ENCODE peak calls at places on chromosomes 2 and 18, in ten cellular contexts. B, Z, A, L, C, G, J, E, Q and R are unnamed samples. For H3K4me1 and H3K36me3, the result is how much of the 10 kb centered on the place peaks cover.

GRCh38 chr2:76387294-76387693 is 676.6 kb upstream of the GCFC2 start:
- DNase-seq in L (no peak), J (no peak), C (no peak), G (no peak), Q (no peak), Z (no peak), B (no peak), A (no peak), E (no peak), R (no peak)

GRCh38 chr2:218890369-218890768 is 9.7 kb downstream of the WNT10A start:
- DNase-seq in G (no peak), J (no peak), E (no peak), Z (no peak), A (no peak), B (no peak), L (no peak), Q (no peak), C (no peak), R (no peak)

GRCh38 chr18:23127145-23127544 is 8.1 kb upstream of the CABLES1 start:
- DNase-seq in L (no peak), Z (no peak), C (no peak), J (no peak), Q (no peak), G (no peak), E (no peak), A (no peak), B (no peak), R (no peak)

GRCh38 chr2:229220254-229220653 is 50.8 kb downstream of the PID1 start:
- DNase-seq in G (no peak), B (no peak), L (no peak), J (no peak), A (no peak), E (no peak), C (no peak), Z (no peak), Q (no peak), R (no peak)

GRCh38 chr2:48264632-48265031 is 265.3 kb upstream of the STON1 start:
- DNase-seq in B (no peak), G (no peak), E (no peak), Q (no peak), Z (no peak), A (no peak), L (no peak), J (no peak), C (no peak), R (no peak)

GRCh38 chr2:230202430-230203109 is 17.2 kb downstream of the SP110 start:
- DNase-seq in Z (peak), Q (no peak), G (peak), B (no peak), A (no peak), E (no peak), L (no peak), J (no peak), C (no peak), R (no peak)

GRCh38 chr2:112257575-112257974 is 2.7 kb upstream of the ZC3H8 start:
- DNase-seq in G (no peak), J (no peak), A (no peak), C (no peak), L (no peak), E (no peak), Q (no peak), Z (no peak), B (no peak), R (no peak)

GRCh38 chr18:6553234-6553900 is 138.7 kb upstream of the L3MBTL4 start:
- DNase-seq in B (no peak), C (no peak), Q (no peak), Z (no peak), J (no peak), E (no peak), G (no peak), L (no peak), A (no peak), R (no peak)

GRCh38 chr18:79874553-79875530 is 76.6 kb downstream of the SLC66A2 start:
- DNase-seq in L (no peak), B (peak), J (no peak), Q (no peak), E (no peak), A (no peak), G (no peak), C (no peak), Z (no peak), R (no peak)

GRCh38 chr2:32715981-32716380 is 88.1 kb downstream of the TTC27 start:
- DNase-seq in E (no peak), Q (no peak), L (no peak), B (no peak), Z (no peak), A (no peak), J (no peak), G (no peak), C (no peak), R (no peak)

GRCh38 chr2:230124792-230125452 is 56.2 kb upstream of the SLC16A14 start:
- DNase-seq in Z (peak), G (no peak), Q (no peak), J (no peak), E (peak), C (no peak), B (peak), L (no peak), A (no peak), R (no peak)

GRCh38 chr2:231321556-231322334 is 73.8 kb upstream of the B3GNT7 start:
- DNase-seq in E (no peak), Q (no peak), Z (peak), J (no peak), A (peak), B (peak), C (no peak), L (peak), G (no peak), R (no peak)

GRCh38 chr2:8609357-8609804 is 72.5 kb upstream of the ID2 start:
- DNase-seq in G (no peak), Q (no peak), B (no peak), J (peak), E (no peak), Z (no peak), C (no peak), L (no peak), A (no peak), R (no peak)

GRCh38 chr18:66995270-66995669 is 391.4 kb upstream of the CDH19 start:
- DNase-seq in L (no peak), C (no peak), A (no peak), Z (no peak), E (no peak), G (no peak), B (no peak), Q (no peak), J (no peak), R (no peak)

GRCh38 chr2:125582521-125582920 is 1073.4 kb upstream of the GYPC start:
- DNase-seq in G (no peak), E (no peak), C (no peak), Q (no peak), B (no peak), A (no peak), L (no peak), J (no peak), Z (no peak), R (no peak)

GRCh38 chr2:224085246-224085645 is 46.2 kb upstream of the SERPINE2 start:
- DNase-seq in J (no peak), B (no peak), A (no peak), E (no peak), Q (peak), C (no peak), Z (no peak), L (no peak), G (no peak), R (no peak)

GRCh38 chr2:119520696-119521436 is 3.4 kb downstream of the SCTR start:
- DNase-seq in Z (no peak), Q (no peak), A (no peak), G (no peak), L (no peak), J (no peak), E (no peak), C (no peak), B (no peak), R (no peak)

GRCh38 chr2:232385660-232386489 is 7.3 kb downstream of the ALPP start:
- DNase-seq in Q (peak), L (no peak), C (no peak), A (no peak), E (peak), J (peak), Z (no peak), B (no peak), G (no peak), R (no peak)

GRCh38 chr2:224836263-224836662 is 120.1 kb upstream of the CCDC195 start:
- DNase-seq in B (no peak), L (no peak), C (no peak), E (no peak), G (no peak), Q (no peak), J (no peak), Z (no peak), A (no peak), R (no peak)

GRCh38 chr2:44335806-44336538 is 25.3 kb downstream of the PREPL start:
- DNase-seq in C (no peak), L (no peak), A (no peak), G (no peak), E (no peak), Q (no peak), Z (no peak), B (no peak), J (no peak), R (no peak)

GRCh38 chr18:8424917-8425725 is 184.1 kb upstream of the RAB12 start:
- DNase-seq in G (no peak), C (no peak), Q (peak), A (no peak), B (peak), Z (no peak), J (no peak), E (no peak), L (no peak), R (no peak)

GRCh38 chr18:8215741-8216140 is 393.5 kb upstream of the RAB12 start:
- DNase-seq in C (no peak), A (no peak), B (no peak), Q (no peak), E (no peak), J (peak), Z (no peak), L (no peak), G (no peak), R (no peak)

GRCh38 chr2:8652774-8653426 is 29.0 kb upstream of the ID2 start:
- DNase-seq in Z (no peak), L (no peak), C (no peak), J (no peak), Q (no peak), E (no peak), A (no peak), B (no peak), G (no peak), R (no peak)

GRCh38 chr2:64263315-64263714 is 119.1 kb upstream of the PELI1 start:
- DNase-seq in B (no peak), L (no peak), G (peak), J (no peak), C (no peak), E (no peak), Z (no peak), A (no peak), Q (no peak), R (no peak)

GRCh38 chr2:177489719-177490301 is 97.2 kb downstream of the AGPS start:
- DNase-seq in E (no peak), Q (peak), A (peak), J (peak), C (no peak), G (peak), B (no peak), Z (no peak), L (no peak), R (no peak)

GRCh38 chr2:26721267-26722032 is 28.9 kb downstream of the KCNK3 start:
- DNase-seq in E (peak), J (peak), Q (no peak), Z (peak), B (peak), A (no peak), C (peak), G (no peak), L (no peak), R (no peak)

GRCh38 chr18:7038330-7038846 is 79.2 kb downstream of the LAMA1 start:
- DNase-seq in Z (no peak), E (peak), C (no peak), L (peak), Q (no peak), J (peak), G (peak), B (peak), A (peak), R (peak)

GRCh38 chr2:63301481-63301880 is 250.9 kb downstream of the OTX1 start:
- DNase-seq in A (no peak), J (peak), Q (no peak), C (no peak), B (no peak), Z (no peak), G (peak), L (no peak), E (no peak), R (no peak)

GRCh38 chr2:27369471-27370025 is 590 bp downstream of the EIF2B4 start:
- DNase-seq in B (peak), E (peak), Q (no peak), Z (peak), L (no peak), A (peak), G (no peak), J (peak), C (no peak), R (no peak)

GRCh38 chr18:12597775-12598174 is 60.1 kb downstream of the SPIRE1 start:
- DNase-seq in G (no peak), L (no peak), A (peak), J (no peak), Q (peak), B (peak), C (no peak), Z (no peak), E (peak), R (peak)

GRCh38 chr2:150809083-150809482 is 321.6 kb upstream of the RND3 start:
- DNase-seq in G (no peak), C (no peak), B (no peak), A (no peak), E (no peak), Z (no peak), Q (no peak), L (no peak), J (no peak), R (no peak)

GRCh38 chr2:237725661-237726060 is 72.9 kb upstream of the RBM44 start:
- DNase-seq in J (no peak), L (no peak), G (no peak), Q (no peak), B (peak), E (no peak), C (no peak), A (no peak), Z (no peak), R (no peak)

GRCh38 chr2:76958749-76959148 is 563.4 kb downstream of the LRRTM4 start:
- DNase-seq in J (peak), Q (no peak), L (no peak), A (no peak), Z (no peak), G (no peak), E (no peak), B (no peak), C (no peak), R (no peak)

GRCh38 chr2:130378898-130379214 is 23.0 kb downstream of the PTPN18 start:
- DNase-seq in C (no peak), Z (no peak), G (no peak), L (no peak), E (no peak), A (no peak), J (no peak), Q (no peak), B (no peak), R (no peak)

GRCh38 chr2:147665035-147665434 is 179.8 kb upstream of the ACVR2A start:
- DNase-seq in A (no peak), J (no peak), B (no peak), Q (no peak), G (no peak), L (no peak), Z (no peak), E (no peak), C (no peak), R (no peak)

GRCh38 chr2:155310589-155310988 is 612.1 kb downstream of the KCNJ3 start:
- DNase-seq in L (no peak), E (no peak), Z (no peak), A (no peak), B (no peak), J (peak), G (peak), Q (peak), C (no peak), R (no peak)

GRCh38 chr2:22999951-23000350 is 385.0 kb upstream of the KLHL29 start:
- DNase-seq in L (no peak), C (no peak), A (no peak), Q (no peak), E (no peak), B (no peak), Z (no peak), G (no peak), J (no peak), R (no peak)

GRCh38 chr2:219887870-219888269 is 260.4 kb downstream of the SLC4A3 start:
- DNase-seq in L (no peak), B (no peak), A (no peak), E (no peak), C (no peak), J (no peak), G (no peak), Q (no peak), Z (no peak), R (no peak)

DNA sequence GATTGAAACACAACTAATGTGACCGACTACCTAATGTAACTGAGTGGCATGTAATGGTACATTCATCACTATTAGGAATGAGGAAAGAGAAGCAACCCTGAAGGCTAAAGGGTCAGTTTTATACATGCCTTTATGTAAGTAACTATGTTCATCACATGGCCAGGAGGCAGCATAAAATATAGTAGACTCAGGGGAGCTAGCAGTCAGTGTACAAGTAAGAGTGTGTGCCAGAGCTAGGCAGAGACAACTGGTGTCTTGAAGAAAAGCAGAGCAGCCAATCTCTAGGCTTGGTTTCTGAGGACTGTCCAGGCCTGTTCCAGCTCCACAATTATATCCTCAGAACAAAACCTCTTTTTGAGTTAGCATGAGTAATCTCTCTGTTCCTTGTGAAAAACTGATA is 18.1 kb downstream of the SMAD2 start:
- DNase-seq in J (no peak), E (no peak), Z (no peak), C (no peak), Q (no peak), A (no peak), L (no peak), G (no peak), B (no peak), R (no peak)
- H3K4me1 ChIP-seq in J (under half), E (under half), Z (half or more), C (under half), Q (under half), A (under half), L (under half), G (under half), B (under half), R (under half)

GRCh38 chr2:24543252-24543651 is 52.2 kb downstream of the NCOA1 start:
- DNase-seq in L (no peak), C (no peak), Q (no peak), G (peak), B (no peak), Z (no peak), E (no peak), A (no peak), J (peak), R (no peak)
- TF ChIP-seq CTCF in L (no peak), C (no peak), Q (no peak), G (peak), B (no peak), Z (no peak), E (no peak), A (peak), J (peak), R (no peak)

GRCh38 chr18:44546954-44547353 is 133.7 kb upstream of the SETBP1 start:
- DNase-seq in Z (no peak), B (no peak), A (no peak), G (no peak), Q (no peak), L (no peak), C (no peak), E (no peak), J (no peak), R (no peak)
- H3K36me3 ChIP-seq in Z (under half), B (under half), A (under half), G (under half), Q (under half), L (under half), C (under half), E (under half), J (under half), R (under half)

DNA sequence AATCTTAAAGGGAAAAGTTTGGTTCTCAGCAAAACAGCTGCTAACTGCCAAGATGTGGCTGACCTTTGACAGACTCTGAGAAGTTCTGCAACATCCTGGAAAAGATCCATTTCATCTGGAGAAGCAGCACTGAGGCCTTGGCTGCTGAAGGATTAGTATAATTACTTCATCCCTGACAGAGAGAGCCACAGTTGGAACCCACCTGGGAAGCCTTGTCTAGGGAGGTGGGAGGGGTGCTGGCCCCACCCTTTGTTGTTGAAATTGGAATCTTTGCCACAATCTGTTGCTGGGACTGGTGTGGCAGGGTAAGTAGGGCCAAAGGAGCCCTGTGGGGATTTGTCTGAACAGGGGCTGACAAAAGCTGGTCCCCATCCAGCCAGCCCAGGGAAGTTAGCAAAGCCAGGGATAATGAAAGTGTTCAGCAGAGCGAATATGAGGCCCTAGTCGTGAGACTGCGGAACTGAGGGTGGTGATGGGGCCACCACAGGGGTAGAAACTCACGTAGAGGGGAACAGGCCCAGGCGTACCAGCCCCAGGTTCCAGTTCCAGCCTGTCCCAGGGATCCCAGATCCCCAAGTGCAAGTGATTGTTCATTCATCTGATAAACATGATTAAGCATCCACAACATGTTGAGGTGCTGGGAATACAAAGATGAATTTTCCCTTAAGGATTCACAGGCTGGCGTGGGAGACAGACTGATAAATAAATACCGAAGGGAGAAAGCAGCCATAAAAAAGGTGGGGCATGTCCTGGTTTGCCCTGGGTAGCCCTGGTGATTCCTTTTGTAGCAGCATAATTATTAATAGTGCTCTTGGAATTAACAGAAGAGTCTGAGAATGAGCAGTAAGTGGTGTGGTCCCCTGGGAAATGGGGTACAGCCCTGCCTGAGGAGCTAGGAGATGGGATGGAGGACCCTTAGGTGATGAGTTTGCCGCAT is 60.0 kb downstream of the MYO1B start:
- DNase-seq in E (no peak), A (peak), Q (no peak), Z (no peak), J (no peak), G (no peak), C (no peak), L (peak), B (peak), R (peak)
- H3K4me1 ChIP-seq in E (under half), A (under half), Q (under half), Z (under half), J (under half), G (under half), C (under half), L (under half), B (under half), R (under half)